ENCODE peak calls at places on chromosomes 7 and 10, in five cellular contexts. U is heart right ventricle, P is activated B cell treated with CpG ODN at 0.5 μM for 24 hours, J is IMR-90, S is BJ. D is an unnamed sample.

GRCh38 chr10:123645615-123646014 is 20.5 kb upstream of the GPR26 start:
- DNase-seq in P (no peak), S (no peak), U (no peak), J (no peak), D (no peak)

GRCh38 chr10:98125940-98126631 is 8.4 kb upstream of the R3HCC1L start:
- DNase-seq in S (no peak), P (no peak), U (no peak), J (no peak), D (no peak)

GRCh38 chr7:7693881-7694280 is 24.5 kb downstream of the RPA3 start:
- DNase-seq in S (no peak), U (no peak), P (no peak), J (peak; percentile 92), D (peak; percentile 70)

GRCh38 chr10:47262606-47263295 is 37.2 kb upstream of the GDF10 start:
- DNase-seq in U (no peak), S (peak; percentile 8), J (peak; percentile 17), P (no peak), D (peak; percentile 31)

GRCh38 chr7:21099955-21100354 is 313.3 kb upstream of the SP8 start:
- DNase-seq in J (no peak), U (no peak), S (no peak), P (no peak), D (no peak)

GRCh38 chr10:50560370-50560769 is 63.4 kb downstream of the SGMS1 start:
- DNase-seq in U (no peak), J (no peak), S (no peak), P (no peak), D (no peak)

GRCh38 chr10:110432084-110432483 is 65.6 kb upstream of the DUSP5 start:
- DNase-seq in P (no peak), J (no peak), U (no peak), S (no peak), D (no peak)

GRCh38 chr7:106425017-106425719 is 140.4 kb upstream of the NAMPT start:
- DNase-seq in J (peak; percentile 100), S (peak; percentile 99), P (peak; percentile 36), U (peak; percentile 67), D (peak; percentile 100)

GRCh38 chr10:95245425-95246055 is 45.3 kb downstream of the PDLIM1 start:
- DNase-seq in P (no peak), S (no peak), J (peak; percentile 34), U (no peak), D (no peak)

GRCh38 chr10:5835446-5836095 is 22.3 kb upstream of the GDI2 start:
- DNase-seq in J (no peak), S (no peak), U (no peak), P (no peak), D (no peak)

GRCh38 chr10:69360485-69361302 is 56.0 kb downstream of the TACR2 start:
- DNase-seq in J (peak; percentile 93), S (peak; percentile 26), U (peak; percentile 72), P (no peak), D (peak; percentile 44)

GRCh38 chr7:152435384-152436278 is at the start of gene KMT2C:
- DNase-seq in P (peak; percentile 56), S (no peak), U (peak; percentile 65), J (peak; percentile 43), D (no peak)

GRCh38 chr10:84302223-84302622 is 26.2 kb upstream of the CCSER2 start:
- DNase-seq in J (no peak), S (no peak), U (no peak), P (no peak), D (no peak)

GRCh38 chr7:43568529-43568928 is 14.4 kb upstream of the STK17A start:
- DNase-seq in U (no peak), P (no peak), S (no peak), J (no peak), D (no peak)

GRCh38 chr10:88542522-88542921 is 40.6 kb downstream of the RNLS start:
- DNase-seq in J (no peak), S (no peak), P (no peak), U (no peak), D (no peak)

GRCh38 chr7:82501256-82501815 is 57.8 kb upstream of the CACNA2D1 start:
- DNase-seq in S (no peak), J (no peak), P (no peak), U (no peak), D (no peak)

GRCh38 chr7:46969303-46970130 is 612.4 kb downstream of the TNS3 start:
- DNase-seq in J (peak; percentile 20), P (no peak), S (no peak), U (no peak), D (peak; percentile 41)

GRCh38 chr10:26527018-26527417 is 88.9 kb downstream of the APBB1IP start:
- DNase-seq in J (no peak), P (no peak), S (no peak), U (no peak), D (no peak)

GRCh38 chr10:33657154-33657900 is 322.9 kb upstream of the NRP1 start:
- DNase-seq in U (peak; percentile 30), S (no peak), J (peak; percentile 31), P (no peak), D (no peak)

GRCh38 chr10:63383141-63383540 is 82.6 kb downstream of the JMJD1C start:
- DNase-seq in P (no peak), J (peak; percentile 18), U (no peak), S (no peak), D (no peak)

GRCh38 chr7:71470948-71471347 is 339.0 kb downstream of the GALNT17 start:
- DNase-seq in S (no peak), J (no peak), P (no peak), U (no peak), D (no peak)

GRCh38 chr10:71638577-71639411 is 80.8 kb downstream of the C10orf105 start:
- DNase-seq in U (no peak), S (no peak), P (no peak), J (no peak), D (no peak)

GRCh38 chr7:136555933-136556332 is 312.5 kb upstream of the CHRM2 start:
- DNase-seq in U (no peak), J (no peak), S (no peak), P (no peak), D (no peak)

GRCh38 chr7:29598607-29599006 is 35.0 kb downstream of the PRR15 start:
- DNase-seq in J (no peak), S (no peak), U (no peak), P (no peak), D (no peak)

GRCh38 chr7:106462914-106463482 is 178.2 kb upstream of the NAMPT start:
- DNase-seq in P (no peak), J (no peak), U (no peak), S (no peak), D (no peak)

GRCh38 chr7:16900212-16900768 is 18.5 kb upstream of the AGR3 start:
- DNase-seq in S (no peak), U (no peak), P (no peak), J (no peak), D (no peak)

GRCh38 chr10:69217119-69217754 is 2.9 kb upstream of the HKDC1 start:
- DNase-seq in U (no peak), J (peak; percentile 80), S (peak; percentile 66), P (no peak), D (peak; percentile 73)

GRCh38 chr7:38535013-38535412 is 96.2 kb downstream of the AMPH start:
- DNase-seq in U (no peak), P (no peak), J (no peak), S (no peak), D (no peak)
- TF ChIP-seq CTCF in U (no peak), P (no peak), J (no peak), S (no peak), D (no peak)

DNA sequence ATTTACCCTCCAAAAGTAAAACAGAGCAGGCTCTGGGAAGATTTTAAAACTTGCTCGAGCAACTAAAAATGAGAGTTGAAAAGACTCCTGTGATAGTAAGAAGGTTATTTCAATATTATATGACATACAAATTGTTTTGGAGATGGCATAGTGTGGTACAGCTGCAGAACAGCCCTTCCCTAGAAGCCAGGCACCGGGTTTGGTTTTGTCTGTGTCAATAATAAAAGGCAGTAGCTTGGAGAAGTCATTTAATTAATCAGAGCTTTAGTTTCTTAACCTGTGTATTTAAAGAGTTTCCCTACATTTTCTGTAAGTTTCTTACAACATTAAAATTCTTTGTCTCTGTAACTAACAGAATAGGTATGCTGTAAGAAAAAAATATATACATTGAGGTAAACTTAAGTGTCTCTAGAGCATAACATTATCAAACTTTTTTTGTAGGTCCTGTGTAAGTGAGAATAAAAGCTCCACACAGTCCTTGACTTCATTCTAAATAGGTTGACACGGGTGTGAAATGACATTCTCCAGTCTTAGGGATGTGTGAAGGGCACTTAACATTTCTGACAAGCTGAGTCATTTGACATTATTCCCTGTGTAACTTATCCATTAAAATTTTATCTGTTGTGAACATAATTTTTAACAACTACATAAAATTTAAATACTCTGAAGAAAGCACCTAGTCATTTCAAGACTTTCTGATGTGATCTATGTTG is 425.0 kb upstream of the ETV1 start:
- DNase-seq in S (no peak), U (peak; percentile 59), J (no peak), P (no peak), D (no peak)
- TF ChIP-seq CTCF in S (no peak), U (no peak), J (no peak), P (no peak), D (no peak)

GRCh38 chr10:129971381-129972144 is 7.5 kb upstream of the EBF3 start:
- DNase-seq in S (no peak), P (no peak), J (peak; percentile 22), U (no peak), D (no peak)
- TF ChIP-seq CTCF in S (peak; percentile 20), P (no peak), J (peak; percentile 69), U (peak; percentile 81), D (peak; percentile 53)

GRCh38 chr10:102140913-102141540 is 8.2 kb downstream of the PPRC1 start:
- DNase-seq in S (no peak), P (no peak), J (no peak), U (no peak), D (no peak)
- TF ChIP-seq CTCF in S (no peak), P (no peak), J (no peak), U (no peak), D (no peak)

DNA sequence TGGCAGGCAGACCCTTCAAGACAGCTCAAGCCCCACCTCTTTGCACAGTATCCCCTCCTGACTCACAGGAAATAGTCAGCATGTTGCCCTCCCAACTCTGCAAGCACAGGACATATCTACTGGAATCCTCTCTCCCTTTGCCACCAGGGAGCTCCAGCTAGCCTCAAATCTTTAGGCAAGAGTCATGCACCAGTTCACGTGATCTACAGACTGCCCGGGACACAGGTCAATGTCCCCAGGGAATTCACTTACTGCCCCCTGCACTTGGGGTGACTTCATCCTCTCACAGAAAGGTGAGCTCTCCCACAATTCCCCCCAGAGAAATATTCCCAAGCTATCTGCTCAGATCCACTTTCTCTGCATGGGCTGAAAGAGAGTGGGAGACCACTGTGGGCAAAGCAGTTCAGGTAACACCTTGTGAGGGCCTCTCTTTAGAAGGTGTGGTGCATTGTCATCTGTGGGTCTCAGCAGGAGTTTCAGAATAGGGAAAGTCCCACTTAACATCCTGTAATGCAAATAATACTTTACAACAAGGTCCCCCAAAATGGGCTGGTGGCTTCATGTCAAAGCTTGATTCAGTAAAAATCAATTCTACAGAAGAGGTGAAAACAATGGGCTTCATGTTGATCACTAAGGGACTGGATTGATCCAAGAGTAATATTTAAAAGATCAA is 129.9 kb downstream of the NOC3L start:
- DNase-seq in U (no peak), J (no peak), S (no peak), P (no peak), D (no peak)
- TF ChIP-seq CTCF in U (no peak), J (no peak), S (no peak), P (no peak), D (no peak)